ENCODE peak calls at places on chromosomes 11 and 22, in six cellular contexts. One of them, this sample, is unnamed.

GRCh38 chr22:50197000-50197800 is 3.6 kb upstream of the SELENOO start:
- DNase-seq in sciatic nerve: no peak
- DNase-seq in suprapubic skin: no peak
- DNase-seq in RWPE1: no peak
- DNase-seq in cardiac muscle cell: no peak
- DNase-seq in spleen: no peak
- DNase-seq in this sample: no peak

GRCh38 chr22:41217553-41218157 is 12.5 kb downstream of the L3MBTL2 start:
- DNase-seq in sciatic nerve: peak; percentile 81
- DNase-seq in suprapubic skin: no peak
- DNase-seq in RWPE1: peak; percentile 71
- DNase-seq in cardiac muscle cell: no peak
- DNase-seq in spleen: no peak
- DNase-seq in this sample: peak; percentile 88

GRCh38 chr11:3134651-3135490 is 30.2 kb downstream of the OSBPL5 start:
- DNase-seq in sciatic nerve: peak; percentile 60
- DNase-seq in suprapubic skin: peak; percentile 79
- DNase-seq in RWPE1: no peak
- DNase-seq in cardiac muscle cell: no peak
- DNase-seq in spleen: peak; percentile 78
- DNase-seq in this sample: peak; percentile 76

GRCh38 chr11:60633645-60634044 is 65.8 kb upstream of the MS4A8 start:
- DNase-seq in sciatic nerve: no peak
- DNase-seq in suprapubic skin: no peak
- DNase-seq in RWPE1: no peak
- DNase-seq in cardiac muscle cell: no peak
- DNase-seq in spleen: no peak
- DNase-seq in this sample: no peak

GRCh38 chr11:65786786-65787636 is at the start of gene OVOL1:
- DNase-seq in sciatic nerve: no peak
- DNase-seq in suprapubic skin: peak; percentile 80
- DNase-seq in RWPE1: peak; percentile 91
- DNase-seq in cardiac muscle cell: no peak
- DNase-seq in spleen: peak; percentile 84
- DNase-seq in this sample: no peak

GRCh38 chr11:83159901-83160865 is 3.3 kb downstream of the PCF11 start:
- DNase-seq in sciatic nerve: no peak
- DNase-seq in suprapubic skin: no peak
- DNase-seq in RWPE1: peak; percentile 25
- DNase-seq in cardiac muscle cell: no peak
- DNase-seq in spleen: peak; percentile 17
- DNase-seq in this sample: no peak

GRCh38 chr11:83219095-83219494 is 25.6 kb downstream of the ANKRD42 start:
- DNase-seq in sciatic nerve: no peak
- DNase-seq in suprapubic skin: no peak
- DNase-seq in RWPE1: no peak
- DNase-seq in cardiac muscle cell: peak; percentile 29
- DNase-seq in spleen: no peak
- DNase-seq in this sample: no peak

GRCh38 chr11:113796663-113797259 is 17.2 kb downstream of the CLDN25 start:
- DNase-seq in sciatic nerve: no peak
- DNase-seq in suprapubic skin: no peak
- DNase-seq in RWPE1: peak; percentile 53
- DNase-seq in cardiac muscle cell: peak; percentile 80
- DNase-seq in spleen: no peak
- DNase-seq in this sample: no peak

GRCh38 chr22:37037669-37038068 is 13.9 kb upstream of the KCTD17 start:
- DNase-seq in sciatic nerve: no peak
- DNase-seq in suprapubic skin: no peak
- DNase-seq in RWPE1: no peak
- DNase-seq in cardiac muscle cell: no peak
- DNase-seq in spleen: no peak
- DNase-seq in this sample: no peak

GRCh38 chr22:17882727-17883126 is 108.5 kb upstream of the BID start:
- DNase-seq in sciatic nerve: no peak
- DNase-seq in suprapubic skin: no peak
- DNase-seq in RWPE1: no peak
- DNase-seq in cardiac muscle cell: no peak
- DNase-seq in spleen: no peak
- DNase-seq in this sample: no peak

GRCh38 chr22:48827228-48827810 is 1000.4 kb downstream of the BRD1 start:
- DNase-seq in sciatic nerve: no peak
- DNase-seq in suprapubic skin: peak; percentile 65
- DNase-seq in RWPE1: no peak
- DNase-seq in cardiac muscle cell: no peak
- DNase-seq in spleen: no peak
- DNase-seq in this sample: peak; percentile 45

GRCh38 chr11:66950113-66950535 is 8.1 kb downstream of the PC start:
- DNase-seq in sciatic nerve: no peak
- DNase-seq in suprapubic skin: peak; percentile 83
- DNase-seq in RWPE1: no peak
- DNase-seq in cardiac muscle cell: no peak
- DNase-seq in spleen: no peak
- DNase-seq in this sample: no peak

GRCh38 chr22:35728639-35729308 is 11.1 kb downstream of the APOL5 start:
- DNase-seq in sciatic nerve: no peak
- DNase-seq in suprapubic skin: no peak
- DNase-seq in RWPE1: no peak
- DNase-seq in cardiac muscle cell: no peak
- DNase-seq in spleen: no peak
- DNase-seq in this sample: no peak

GRCh38 chr11:118142809-118143208 is 9.8 kb downstream of the SCN4B start:
- DNase-seq in sciatic nerve: peak; percentile 53
- DNase-seq in suprapubic skin: no peak
- DNase-seq in RWPE1: no peak
- DNase-seq in cardiac muscle cell: no peak
- DNase-seq in spleen: peak; percentile 82
- DNase-seq in this sample: peak; percentile 82

GRCh38 chr11:61828629-61829407 is 718 bp downstream of the FADS2 start:
- DNase-seq in sciatic nerve: no peak
- DNase-seq in suprapubic skin: no peak
- DNase-seq in RWPE1: no peak
- DNase-seq in cardiac muscle cell: peak; percentile 68
- DNase-seq in spleen: no peak
- DNase-seq in this sample: peak; percentile 88

GRCh38 chr22:44734801-44735517 is 17.4 kb upstream of the ARHGAP8 start:
- DNase-seq in sciatic nerve: no peak
- DNase-seq in suprapubic skin: no peak
- DNase-seq in RWPE1: no peak
- DNase-seq in cardiac muscle cell: no peak
- DNase-seq in spleen: no peak
- DNase-seq in this sample: no peak

GRCh38 chr11:36162282-36162825 is 126.9 kb downstream of the COMMD9 start:
- DNase-seq in sciatic nerve: no peak
- DNase-seq in suprapubic skin: no peak
- DNase-seq in RWPE1: no peak
- DNase-seq in cardiac muscle cell: no peak
- DNase-seq in spleen: no peak
- DNase-seq in this sample: no peak

GRCh38 chr11:85821636-85822035 is 10.7 kb upstream of the SYTL2 start:
- DNase-seq in sciatic nerve: no peak
- DNase-seq in suprapubic skin: no peak
- DNase-seq in RWPE1: no peak
- DNase-seq in cardiac muscle cell: no peak
- DNase-seq in spleen: no peak
- DNase-seq in this sample: no peak

GRCh38 chr11:75276696-75277095 is 36.1 kb downstream of the TPBGL start:
- DNase-seq in sciatic nerve: peak; percentile 25
- DNase-seq in suprapubic skin: peak; percentile 9
- DNase-seq in RWPE1: no peak
- DNase-seq in cardiac muscle cell: no peak
- DNase-seq in spleen: peak; percentile 47
- DNase-seq in this sample: peak; percentile 20

GRCh38 chr11:85718126-85718943 is 32.3 kb upstream of the CCDC89 start:
- DNase-seq in sciatic nerve: no peak
- DNase-seq in suprapubic skin: no peak
- DNase-seq in RWPE1: no peak
- DNase-seq in cardiac muscle cell: no peak
- DNase-seq in spleen: no peak
- DNase-seq in this sample: no peak

GRCh38 chr11:15745266-15745665 is 611.1 kb downstream of the SOX6 start:
- DNase-seq in sciatic nerve: no peak
- DNase-seq in suprapubic skin: no peak
- DNase-seq in RWPE1: no peak
- DNase-seq in cardiac muscle cell: no peak
- DNase-seq in spleen: no peak
- DNase-seq in this sample: no peak

GRCh38 chr22:35977136-35977535 is 51.5 kb downstream of the RBFOX2 start:
- DNase-seq in sciatic nerve: no peak
- DNase-seq in suprapubic skin: no peak
- DNase-seq in RWPE1: no peak
- DNase-seq in cardiac muscle cell: no peak
- DNase-seq in spleen: no peak
- DNase-seq in this sample: no peak

GRCh38 chr22:17065433-17065832 is 19.4 kb upstream of the IL17RA start:
- DNase-seq in sciatic nerve: no peak
- DNase-seq in suprapubic skin: no peak
- DNase-seq in RWPE1: no peak
- DNase-seq in cardiac muscle cell: no peak
- DNase-seq in spleen: no peak
- DNase-seq in this sample: no peak

GRCh38 chr22:27808730-27809129 is 7.2 kb upstream of the MN1 start:
- DNase-seq in sciatic nerve: no peak
- DNase-seq in suprapubic skin: no peak
- DNase-seq in RWPE1: no peak
- DNase-seq in cardiac muscle cell: no peak
- DNase-seq in spleen: no peak
- DNase-seq in this sample: no peak

GRCh38 chr22:31286360-31287255 is 5.7 kb downstream of the PIK3IP1 start:
- DNase-seq in sciatic nerve: no peak
- DNase-seq in suprapubic skin: no peak
- DNase-seq in RWPE1: no peak
- DNase-seq in cardiac muscle cell: peak; percentile 20
- DNase-seq in spleen: no peak
- DNase-seq in this sample: no peak

GRCh38 chr11:69653406-69653960 is 12.5 kb downstream of the CCND1 start:
- DNase-seq in sciatic nerve: no peak
- DNase-seq in suprapubic skin: no peak
- DNase-seq in RWPE1: no peak
- DNase-seq in cardiac muscle cell: no peak
- DNase-seq in spleen: peak; percentile 44
- DNase-seq in this sample: peak; percentile 70

GRCh38 chr11:116230453-116230852 is 542.3 kb downstream of the BUD13 start:
- DNase-seq in sciatic nerve: no peak
- DNase-seq in suprapubic skin: no peak
- DNase-seq in RWPE1: no peak
- DNase-seq in cardiac muscle cell: no peak
- DNase-seq in spleen: no peak
- DNase-seq in this sample: peak; percentile 12

GRCh38 chr11:90803366-90803765 is 580.5 kb upstream of the CHORDC1 start:
- DNase-seq in sciatic nerve: no peak
- DNase-seq in suprapubic skin: no peak
- DNase-seq in RWPE1: peak; percentile 43
- DNase-seq in cardiac muscle cell: no peak
- DNase-seq in spleen: no peak
- DNase-seq in this sample: no peak

GRCh38 chr11:128058580-128059208 is 528.7 kb downstream of the ETS1 start:
- DNase-seq in sciatic nerve: no peak
- DNase-seq in suprapubic skin: no peak
- DNase-seq in RWPE1: no peak
- DNase-seq in cardiac muscle cell: no peak
- DNase-seq in spleen: no peak
- DNase-seq in this sample: no peak

GRCh38 chr22:46071451-46072029 is 78.8 kb upstream of the PPARA start:
- DNase-seq in sciatic nerve: peak; percentile 98
- DNase-seq in suprapubic skin: peak; percentile 96
- DNase-seq in RWPE1: peak; percentile 79
- DNase-seq in cardiac muscle cell: peak; percentile 66
- DNase-seq in spleen: peak; percentile 92
- DNase-seq in this sample: peak; percentile 98

GRCh38 chr11:235180-235997 is 753 bp downstream of the SIRT3 start:
- DNase-seq in sciatic nerve: no peak
- DNase-seq in suprapubic skin: no peak
- DNase-seq in RWPE1: peak; percentile 24
- DNase-seq in cardiac muscle cell: no peak
- DNase-seq in spleen: no peak
- DNase-seq in this sample: no peak

GRCh38 chr11:61968758-61969390 is 1.4 kb upstream of the FTH1 start:
- DNase-seq in sciatic nerve: peak; percentile 52
- DNase-seq in suprapubic skin: peak; percentile 45
- DNase-seq in RWPE1: no peak
- DNase-seq in cardiac muscle cell: no peak
- DNase-seq in spleen: peak; percentile 72
- DNase-seq in this sample: peak; percentile 82

GRCh38 chr11:10388096-10388495 is 67.0 kb upstream of the AMPD3 start:
- DNase-seq in sciatic nerve: no peak
- DNase-seq in suprapubic skin: no peak
- DNase-seq in RWPE1: no peak
- DNase-seq in cardiac muscle cell: no peak
- DNase-seq in spleen: no peak
- DNase-seq in this sample: no peak

This sample was measured in posterior vena cava.